ENCODE peak calls at places on chromosome 15, in six cellular contexts. J is AG10803, K is endothelial cell, C is GM12864, E is AG09319, W is tibial artery. L is an unnamed sample.

GRCh38 chr15:97977734-97978133 is 17.2 kb downstream of the ARRDC4 start:
- DNase-seq in J (no peak), K (no peak), C (no peak), E (no peak), W (no peak), L (no peak)

GRCh38 chr15:63509933-63510547 is 5.6 kb downstream of the USP3 start:
- DNase-seq in J (peak), K (no peak), C (no peak), E (no peak), W (no peak), L (no peak)

GRCh38 chr15:33243869-33244268 is 49.4 kb upstream of the FMN1 start:
- DNase-seq in J (no peak), K (no peak), C (no peak), E (no peak), W (no peak), L (no peak)

GRCh38 chr15:92623435-92623834 is 32.1 kb downstream of the FAM174B start:
- DNase-seq in J (no peak), K (no peak), C (no peak), E (no peak), W (peak), L (no peak)

GRCh38 chr15:98444067-98444600 is 204.2 kb upstream of the IGF1R start:
- DNase-seq in J (no peak), K (no peak), C (no peak), E (no peak), W (no peak), L (peak)

GRCh38 chr15:100879461-100880138 is at the start of gene ALDH1A3:
- DNase-seq in J (peak), K (peak), C (no peak), E (no peak), W (no peak), L (peak)

GRCh38 chr15:39247574-39247973 is 333.3 kb upstream of the THBS1 start:
- DNase-seq in J (peak), K (no peak), C (no peak), E (no peak), W (no peak), L (no peak)

GRCh38 chr15:95169701-95170459 is 938.5 kb downstream of the MCTP2 start:
- DNase-seq in J (peak), K (no peak), C (no peak), E (no peak), W (peak), L (no peak)

GRCh38 chr15:41949400-41950126 is 22.8 kb downstream of the EHD4 start:
- DNase-seq in J (peak), K (no peak), C (no peak), E (no peak), W (no peak), L (no peak)

GRCh38 chr15:64019764-64020163 is 26.5 kb downstream of the DAPK2 start:
- DNase-seq in J (peak), K (no peak), C (no peak), E (no peak), W (no peak), L (no peak)

GRCh38 chr15:42147431-42147735 is 9.1 kb downstream of the PLA2G4F start:
- DNase-seq in J (no peak), K (no peak), C (no peak), E (no peak), W (no peak), L (no peak)

GRCh38 chr15:72117698-72118399 is at the start of gene MYO9A:
- DNase-seq in J (peak), K (peak), C (peak), E (peak), W (peak), L (peak)
- TF ChIP-seq CTCF in J (no peak), K (peak), C (peak), E (no peak), W (no peak), L (no peak)

DNA sequence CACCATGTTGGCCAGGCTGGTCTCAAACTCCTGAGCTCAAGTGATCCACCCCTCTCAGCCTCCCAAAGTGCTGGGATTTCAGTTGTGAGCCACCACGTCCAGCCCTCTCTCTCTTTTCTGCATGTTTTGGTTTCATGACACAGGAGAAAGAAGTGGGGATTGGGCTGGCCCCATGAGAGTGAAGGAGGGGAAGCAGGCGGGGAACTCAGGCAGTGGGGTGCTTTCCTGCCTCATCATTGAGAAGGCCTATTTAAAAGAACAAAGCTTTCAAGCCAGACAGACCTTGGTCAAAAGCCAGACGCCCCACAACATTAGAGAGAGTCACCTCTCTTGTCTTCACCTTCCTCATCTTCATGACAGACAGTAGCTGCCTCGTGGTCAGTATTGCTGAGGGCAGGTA is 15.9 kb downstream of the PSTPIP1 start:
- DNase-seq in J (no peak), K (no peak), C (no peak), E (no peak), W (no peak), L (no peak)
- TF ChIP-seq CTCF in J (no peak), K (no peak), C (no peak), E (no peak), W (no peak), L (no peak)

GRCh38 chr15:68888419-68888818 is 41.9 kb upstream of the SPESP1 start:
- DNase-seq in J (no peak), K (no peak), C (no peak), E (no peak), W (no peak), L (peak)

GRCh38 chr15:68887120-68887519 is 43.2 kb upstream of the SPESP1 start:
- DNase-seq in J (no peak), K (no peak), C (no peak), E (no peak), W (no peak), L (no peak)

GRCh38 chr15:68880382-68880781 is 49.9 kb upstream of the SPESP1 start:
- DNase-seq in J (no peak), K (no peak), C (no peak), E (no peak), W (no peak), L (no peak)

GRCh38 chr15:68885070-68885469 is 45.3 kb upstream of the SPESP1 start:
- DNase-seq in J (peak), K (no peak), C (no peak), E (peak), W (no peak), L (no peak)
- TF ChIP-seq CTCF in J (no peak), K (no peak), C (no peak), E (no peak), W (no peak), L (no peak)

DNA sequence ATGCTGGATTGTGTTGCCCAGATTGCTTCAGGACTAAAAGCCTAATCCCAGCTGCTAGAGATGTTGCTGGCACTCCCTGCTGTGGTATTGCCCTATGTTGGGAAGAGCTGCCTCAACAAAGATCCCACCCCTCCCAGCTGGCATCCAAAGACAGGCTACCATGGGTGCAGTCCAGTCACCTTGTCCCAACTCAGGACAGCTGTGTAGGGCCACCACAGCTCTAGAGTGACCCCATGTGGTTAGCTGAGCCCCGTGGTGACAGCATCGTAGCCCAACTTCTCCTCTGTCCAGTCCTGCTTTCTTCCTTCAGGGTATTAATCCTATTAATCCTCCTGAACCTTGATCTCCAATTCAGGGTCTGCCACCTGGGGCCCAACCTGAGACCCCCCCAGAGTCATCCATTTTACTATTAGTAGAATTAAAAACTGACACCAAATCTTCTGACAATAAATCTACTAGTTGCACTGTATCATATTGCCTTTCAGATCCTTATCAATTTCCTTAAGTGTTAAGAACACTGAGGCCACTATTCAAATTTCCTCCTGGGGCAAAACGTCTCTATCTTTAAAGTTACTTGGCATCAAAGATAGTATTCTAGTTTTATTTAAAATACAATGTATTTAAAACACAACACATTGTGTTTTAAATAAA is 83.5 kb downstream of the AQP9 start:
- DNase-seq in J (peak), K (peak), C (no peak), E (no peak), W (no peak), L (peak)
- TF ChIP-seq CTCF in J (peak), K (peak), C (peak), E (peak), W (no peak), L (peak)

DNA sequence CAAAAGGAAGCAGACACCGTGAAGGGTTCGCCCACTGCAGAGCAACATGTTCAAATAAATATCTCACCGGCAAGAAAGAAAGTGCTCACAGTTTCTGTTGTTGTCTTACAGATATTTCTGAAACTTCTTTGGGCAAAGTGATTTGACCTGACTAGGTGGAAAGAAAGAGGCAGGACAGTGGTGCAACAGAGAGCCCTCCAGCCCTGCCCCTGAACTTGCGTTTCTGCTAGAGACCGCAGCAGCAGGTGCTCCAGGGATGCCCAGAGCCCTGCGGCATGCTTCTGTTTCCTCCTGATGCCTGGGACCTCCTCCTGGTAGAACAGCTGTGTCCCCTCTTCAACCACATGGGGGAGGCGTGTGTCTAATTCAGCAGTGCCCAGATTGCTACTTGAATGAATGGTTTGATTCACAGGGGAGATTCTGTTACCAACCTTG is 123.4 kb downstream of the ATP10A start:
- DNase-seq in J (peak), K (peak), C (no peak), E (peak), W (no peak), L (no peak)
- TF ChIP-seq CTCF in J (peak), K (no peak), C (peak), E (peak), W (peak), L (no peak)

DNA sequence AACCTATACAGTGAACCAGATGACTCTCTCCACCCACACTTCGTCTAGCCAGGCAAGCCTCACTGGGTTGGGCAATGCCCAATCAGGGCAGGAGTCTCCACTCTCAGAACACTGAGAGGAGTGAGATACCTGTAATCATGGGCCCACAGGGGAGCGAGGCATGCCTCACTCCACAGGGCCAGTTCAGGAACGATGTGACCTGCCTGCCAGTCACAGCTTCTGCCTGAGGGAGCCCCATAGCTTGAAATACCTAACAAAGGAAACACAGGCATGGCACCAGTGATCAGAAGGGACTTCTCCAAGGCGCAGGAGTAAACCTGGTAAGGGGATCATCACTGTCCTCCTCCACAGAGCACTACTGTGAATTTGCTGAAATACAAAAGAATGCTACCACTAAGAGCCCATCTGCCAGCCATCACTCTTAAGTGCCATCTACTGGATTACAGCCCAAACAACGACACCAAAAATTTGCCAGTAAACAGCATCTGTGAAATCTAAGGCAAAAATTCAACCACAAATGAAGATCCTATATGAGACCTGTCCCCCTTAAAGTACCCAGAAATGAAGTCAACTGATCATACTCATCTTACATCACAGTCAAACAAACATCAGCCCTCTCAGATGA is 689.9 kb upstream of the SEMA6D start:
- DNase-seq in J (no peak), K (no peak), C (no peak), E (no peak), W (no peak), L (no peak)
- TF ChIP-seq CTCF in J (no peak), K (no peak), C (no peak), E (no peak), W (no peak), L (no peak)

GRCh38 chr15:73717206-73717605 is 33.0 kb downstream of the CD276 start:
- DNase-seq in J (no peak), K (no peak), C (no peak), E (no peak), W (no peak), L (no peak)

GRCh38 chr15:73714695-73715301 is 30.6 kb downstream of the CD276 start:
- DNase-seq in J (no peak), K (no peak), C (no peak), E (no peak), W (no peak), L (no peak)

GRCh38 chr15:73715417-73715816 is 31.2 kb downstream of the CD276 start:
- DNase-seq in J (no peak), K (no peak), C (no peak), E (no peak), W (no peak), L (no peak)

GRCh38 chr15:73716417-73716816 is 32.2 kb downstream of the CD276 start:
- DNase-seq in J (no peak), K (no peak), C (no peak), E (no peak), W (no peak), L (no peak)

GRCh38 chr15:73717802-73718201 is 33.6 kb downstream of the CD276 start:
- DNase-seq in J (no peak), K (no peak), C (no peak), E (no peak), W (no peak), L (no peak)
- TF ChIP-seq CTCF in J (peak), K (peak), C (no peak), E (peak), W (no peak), L (no peak)

DNA sequence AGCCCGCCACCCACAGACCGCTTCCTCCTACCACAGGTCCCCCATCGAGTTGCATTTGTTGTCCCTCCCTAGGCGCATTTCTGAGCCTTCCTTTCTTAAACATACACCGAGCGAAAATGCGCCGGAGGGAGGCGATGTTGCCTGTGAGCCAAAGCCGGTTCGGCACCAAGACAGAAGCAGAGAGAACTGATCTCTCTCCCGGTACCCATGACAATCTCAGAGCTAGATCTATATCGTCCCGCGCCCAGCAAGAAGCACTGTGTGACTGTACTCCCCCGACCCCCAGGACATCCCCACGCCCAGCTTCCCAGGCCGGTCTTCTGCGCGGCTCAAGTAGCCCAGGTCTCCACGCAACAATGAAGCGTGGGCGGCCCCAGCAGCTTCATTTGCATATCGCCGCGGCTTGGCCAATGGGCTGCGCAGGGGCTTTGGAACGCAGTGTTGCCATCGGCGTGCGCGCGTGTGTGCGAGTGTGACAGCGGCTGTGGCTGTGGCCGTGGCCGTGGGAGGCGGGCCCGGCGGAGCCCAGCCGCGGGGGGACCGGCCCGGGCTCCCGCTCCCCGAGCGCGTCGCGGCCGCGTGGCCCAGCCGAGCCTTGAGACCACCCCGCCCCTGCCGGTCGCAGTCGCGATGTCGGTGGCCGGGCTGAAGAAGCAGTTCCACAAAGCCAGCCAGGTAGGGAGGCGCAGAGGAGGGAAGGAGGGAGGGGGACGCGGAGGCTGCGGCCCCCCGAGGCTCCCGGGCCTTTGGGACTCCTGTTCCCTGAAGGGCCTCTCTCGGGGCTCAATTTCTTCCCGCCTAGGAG is at the start of gene SH3GL3:
- DNase-seq in J (peak), K (peak), C (no peak), E (no peak), W (peak), L (peak)
- TF ChIP-seq CTCF in J (peak), K (no peak), C (no peak), E (peak), W (peak), L (no peak)

DNA sequence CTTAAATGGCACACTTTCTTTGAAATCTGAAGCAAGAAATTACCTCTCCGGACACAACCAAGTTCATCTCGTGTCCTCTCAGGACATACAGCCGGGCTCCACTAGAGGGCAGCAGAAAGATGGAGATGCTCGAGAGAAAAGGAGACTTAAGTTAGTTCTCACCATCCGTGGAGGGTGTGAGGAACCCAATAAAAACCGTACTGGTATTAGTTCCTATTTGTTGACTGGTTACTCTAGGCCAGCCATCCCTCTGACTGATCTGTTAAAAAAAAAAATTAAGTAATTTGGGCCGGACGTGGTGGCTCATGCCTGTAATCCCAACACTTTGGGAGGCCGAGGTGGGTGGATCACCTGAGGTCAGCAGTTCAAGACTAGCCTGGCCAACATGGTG is 7.9 kb upstream of the CYP11A1 start:
- DNase-seq in J (peak), K (peak), C (no peak), E (no peak), W (peak), L (peak)
- TF ChIP-seq CTCF in J (peak), K (peak), C (peak), E (peak), W (peak), L (peak)

L was measured in GM20000.